ENCODE peak calls at places on chromosome 2, in seven cellular contexts. One of them, this sample, is unnamed.

GRCh38 chr2:133504566-133505505 is 63.4 kb downstream of the NCKAP5 start:
- DNase-seq in breast epithelium: peak; percentile 56
- DNase-seq in heart left ventricle: peak; percentile 45
- DNase-seq in HepG2: no peak
- DNase-seq in adrenal gland: peak; percentile 12
- DNase-seq in ovary: peak; percentile 49
- DNase-seq in body of pancreas: peak; percentile 58
- DNase-seq in this sample: no peak

GRCh38 chr2:165390875-165391274 is 78.6 kb upstream of the CSRNP3 start:
- DNase-seq in breast epithelium: no peak
- DNase-seq in heart left ventricle: no peak
- DNase-seq in ovary: no peak
- DNase-seq in adrenal gland: no peak
- DNase-seq in HepG2: no peak
- DNase-seq in body of pancreas: no peak
- DNase-seq in this sample: no peak

GRCh38 chr2:224127871-224128501 is 88.9 kb upstream of the SERPINE2 start:
- DNase-seq in body of pancreas: peak; percentile 22
- DNase-seq in breast epithelium: no peak
- DNase-seq in adrenal gland: no peak
- DNase-seq in HepG2: no peak
- DNase-seq in heart left ventricle: no peak
- DNase-seq in ovary: peak; percentile 26
- DNase-seq in this sample: no peak

GRCh38 chr2:231666171-231667095 is 41.9 kb upstream of the PTMA start:
- DNase-seq in adrenal gland: peak; percentile 78
- DNase-seq in ovary: peak; percentile 91
- DNase-seq in body of pancreas: peak; percentile 98
- DNase-seq in HepG2: peak; percentile 83
- DNase-seq in breast epithelium: peak; percentile 89
- DNase-seq in heart left ventricle: peak; percentile 95
- DNase-seq in this sample: peak; percentile 90

GRCh38 chr2:68774569-68775271 is 40.1 kb downstream of the ARHGAP25 start:
- DNase-seq in heart left ventricle: peak; percentile 79
- DNase-seq in breast epithelium: peak; percentile 43
- DNase-seq in body of pancreas: peak; percentile 68
- DNase-seq in ovary: peak; percentile 48
- DNase-seq in adrenal gland: peak; percentile 50
- DNase-seq in HepG2: no peak
- DNase-seq in this sample: peak; percentile 92

GRCh38 chr2:236257575-236257974 is 6.6 kb downstream of the ASB18 start:
- DNase-seq in HepG2: no peak
- DNase-seq in heart left ventricle: no peak
- DNase-seq in breast epithelium: no peak
- DNase-seq in ovary: no peak
- DNase-seq in adrenal gland: no peak
- DNase-seq in body of pancreas: no peak
- DNase-seq in this sample: no peak

GRCh38 chr2:128446049-128446811 is 127.6 kb upstream of the HS6ST1 start:
- DNase-seq in body of pancreas: no peak
- DNase-seq in adrenal gland: no peak
- DNase-seq in ovary: peak; percentile 3
- DNase-seq in HepG2: no peak
- DNase-seq in breast epithelium: peak; percentile 13
- DNase-seq in heart left ventricle: peak; percentile 9
- DNase-seq in this sample: no peak

GRCh38 chr2:1826188-1826905 is 82.0 kb upstream of the PXDN start:
- DNase-seq in HepG2: no peak
- DNase-seq in adrenal gland: no peak
- DNase-seq in body of pancreas: no peak
- DNase-seq in ovary: no peak
- DNase-seq in heart left ventricle: no peak
- DNase-seq in breast epithelium: no peak
- DNase-seq in this sample: no peak

GRCh38 chr2:64275174-64275466 is 130.9 kb upstream of the PELI1 start:
- DNase-seq in heart left ventricle: no peak
- DNase-seq in ovary: no peak
- DNase-seq in body of pancreas: no peak
- DNase-seq in HepG2: no peak
- DNase-seq in breast epithelium: no peak
- DNase-seq in adrenal gland: no peak
- DNase-seq in this sample: no peak

GRCh38 chr2:106540886-106541285 is 53.7 kb downstream of the CD8B2 start:
- DNase-seq in ovary: no peak
- DNase-seq in body of pancreas: no peak
- DNase-seq in adrenal gland: no peak
- DNase-seq in HepG2: no peak
- DNase-seq in heart left ventricle: no peak
- DNase-seq in breast epithelium: no peak
- DNase-seq in this sample: no peak

GRCh38 chr2:222309361-222309760 is 10.6 kb upstream of the PAX3 start:
- DNase-seq in breast epithelium: no peak
- DNase-seq in ovary: no peak
- DNase-seq in heart left ventricle: no peak
- DNase-seq in body of pancreas: no peak
- DNase-seq in HepG2: no peak
- DNase-seq in adrenal gland: no peak
- DNase-seq in this sample: no peak

GRCh38 chr2:224221455-224221913 is 180.4 kb downstream of the FAM124B start:
- DNase-seq in breast epithelium: peak; percentile 28
- DNase-seq in ovary: no peak
- DNase-seq in HepG2: no peak
- DNase-seq in heart left ventricle: no peak
- DNase-seq in adrenal gland: no peak
- DNase-seq in body of pancreas: no peak
- DNase-seq in this sample: no peak

GRCh38 chr2:21658907-21659306 is 535.1 kb downstream of the TDRD15 start:
- DNase-seq in breast epithelium: no peak
- DNase-seq in ovary: no peak
- DNase-seq in adrenal gland: no peak
- DNase-seq in heart left ventricle: no peak
- DNase-seq in body of pancreas: no peak
- DNase-seq in HepG2: no peak
- DNase-seq in this sample: no peak

GRCh38 chr2:30293303-30293912 is 62.1 kb downstream of the LBH start:
- DNase-seq in heart left ventricle: peak; percentile 27
- DNase-seq in HepG2: no peak
- DNase-seq in body of pancreas: peak; percentile 13
- DNase-seq in breast epithelium: no peak
- DNase-seq in ovary: no peak
- DNase-seq in adrenal gland: no peak
- DNase-seq in this sample: no peak

GRCh38 chr2:39127973-39128372 is 7.1 kb upstream of the SOS1 start:
- DNase-seq in heart left ventricle: no peak
- DNase-seq in adrenal gland: no peak
- DNase-seq in HepG2: no peak
- DNase-seq in body of pancreas: no peak
- DNase-seq in ovary: no peak
- DNase-seq in breast epithelium: no peak
- DNase-seq in this sample: no peak

GRCh38 chr2:97743913-97744312 is 30.5 kb downstream of the ZAP70 start:
- DNase-seq in ovary: no peak
- DNase-seq in body of pancreas: no peak
- DNase-seq in breast epithelium: no peak
- DNase-seq in HepG2: peak; percentile 55
- DNase-seq in adrenal gland: no peak
- DNase-seq in heart left ventricle: no peak
- DNase-seq in this sample: peak; percentile 27

GRCh38 chr2:96839288-96839874 is 4.4 kb downstream of the ANKRD23 start:
- DNase-seq in body of pancreas: peak; percentile 55
- DNase-seq in adrenal gland: no peak
- DNase-seq in ovary: peak; percentile 28
- DNase-seq in heart left ventricle: peak; percentile 53
- DNase-seq in breast epithelium: peak; percentile 55
- DNase-seq in HepG2: no peak
- DNase-seq in this sample: peak; percentile 79

GRCh38 chr2:111091811-111092211 is 28.9 kb upstream of the BCL2L11 start:
- DNase-seq in adrenal gland: no peak
- DNase-seq in heart left ventricle: no peak
- DNase-seq in HepG2: no peak
- DNase-seq in body of pancreas: no peak
- DNase-seq in breast epithelium: no peak
- DNase-seq in ovary: no peak
- DNase-seq in this sample: no peak

GRCh38 chr2:37427241-37427640 is 82.8 kb downstream of the QPCT start:
- DNase-seq in adrenal gland: no peak
- DNase-seq in HepG2: no peak
- DNase-seq in ovary: no peak
- DNase-seq in heart left ventricle: no peak
- DNase-seq in breast epithelium: no peak
- DNase-seq in body of pancreas: no peak
- DNase-seq in this sample: no peak
- TF ChIP-seq POLR2A in adrenal gland: no peak
- TF ChIP-seq POLR2A in HepG2: no peak
- TF ChIP-seq POLR2A in ovary: no peak
- TF ChIP-seq POLR2A in heart left ventricle: no peak
- TF ChIP-seq POLR2A in breast epithelium: no peak
- TF ChIP-seq POLR2A in body of pancreas: no peak
- TF ChIP-seq POLR2A in this sample: no peak

DNA sequence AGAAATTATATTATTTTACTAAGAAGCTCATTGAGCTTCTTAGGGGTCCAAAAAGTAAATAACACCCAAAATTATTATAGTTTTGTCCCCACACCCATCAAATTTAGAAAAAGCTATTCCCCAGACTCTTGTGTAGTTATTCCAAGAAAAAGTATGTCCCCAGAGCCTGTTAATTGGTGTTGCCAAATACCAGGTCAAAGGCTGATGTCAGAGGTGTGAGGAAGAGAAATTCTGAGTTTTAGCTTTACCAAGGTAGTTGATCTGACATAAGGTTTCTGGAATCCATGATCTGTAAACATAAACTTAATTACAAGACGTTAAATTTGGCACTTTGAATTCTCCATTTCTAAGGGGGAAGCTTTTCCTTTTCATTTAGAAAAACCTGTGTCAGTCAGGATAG is 29.3 kb upstream of the PSME4 start:
- DNase-seq in body of pancreas: no peak
- DNase-seq in HepG2: no peak
- DNase-seq in adrenal gland: no peak
- DNase-seq in heart left ventricle: no peak
- DNase-seq in breast epithelium: no peak
- DNase-seq in ovary: no peak
- DNase-seq in this sample: no peak
- H3K27ac ChIP-seq in body of pancreas: peak overlapping the region; percentile 8
- H3K27ac ChIP-seq in HepG2: no peak overlapping the region
- H3K27ac ChIP-seq in adrenal gland: no peak overlapping the region
- H3K27ac ChIP-seq in heart left ventricle: no peak overlapping the region
- H3K27ac ChIP-seq in breast epithelium: no peak overlapping the region
- H3K27ac ChIP-seq in ovary: no peak overlapping the region
- H3K27ac ChIP-seq in this sample: no peak overlapping the region

GRCh38 chr2:197782121-197782520 is 3.0 kb downstream of the BOLL start:
- DNase-seq in ovary: no peak
- DNase-seq in heart left ventricle: no peak
- DNase-seq in body of pancreas: no peak
- DNase-seq in adrenal gland: no peak
- DNase-seq in breast epithelium: no peak
- DNase-seq in HepG2: no peak
- DNase-seq in this sample: no peak

GRCh38 chr2:197777823-197778407 is 7.2 kb downstream of the BOLL start:
- DNase-seq in body of pancreas: no peak
- DNase-seq in heart left ventricle: no peak
- DNase-seq in HepG2: peak; percentile 28
- DNase-seq in ovary: no peak
- DNase-seq in adrenal gland: no peak
- DNase-seq in breast epithelium: no peak
- DNase-seq in this sample: no peak

GRCh38 chr2:197784956-197785941 is at the start of gene BOLL:
- DNase-seq in ovary: no peak
- DNase-seq in heart left ventricle: no peak
- DNase-seq in body of pancreas: no peak
- DNase-seq in breast epithelium: no peak
- DNase-seq in adrenal gland: no peak
- DNase-seq in HepG2: no peak
- DNase-seq in this sample: no peak

GRCh38 chr2:197779261-197779660 is 5.9 kb downstream of the BOLL start:
- DNase-seq in ovary: no peak
- DNase-seq in adrenal gland: no peak
- DNase-seq in HepG2: no peak
- DNase-seq in body of pancreas: no peak
- DNase-seq in heart left ventricle: no peak
- DNase-seq in breast epithelium: no peak
- DNase-seq in this sample: no peak
- TF ChIP-seq POLR2A in ovary: no peak
- TF ChIP-seq POLR2A in adrenal gland: no peak
- TF ChIP-seq POLR2A in HepG2: no peak
- TF ChIP-seq POLR2A in body of pancreas: no peak
- TF ChIP-seq POLR2A in heart left ventricle: no peak
- TF ChIP-seq POLR2A in breast epithelium: no peak
- TF ChIP-seq POLR2A in this sample: no peak

GRCh38 chr2:11749646-11750349 is 3.4 kb downstream of the LPIN1 start:
- DNase-seq in HepG2: no peak
- DNase-seq in body of pancreas: no peak
- DNase-seq in ovary: peak; percentile 64
- DNase-seq in heart left ventricle: no peak
- DNase-seq in breast epithelium: no peak
- DNase-seq in adrenal gland: no peak
- DNase-seq in this sample: no peak
- H3K27ac ChIP-seq in HepG2: no peak overlapping the region
- H3K27ac ChIP-seq in body of pancreas: no peak overlapping the region
- H3K27ac ChIP-seq in ovary: peak overlapping the region; percentile 40
- H3K27ac ChIP-seq in heart left ventricle: no peak overlapping the region
- H3K27ac ChIP-seq in breast epithelium: peak overlapping the region; percentile 86
- H3K27ac ChIP-seq in adrenal gland: peak overlapping the region; percentile 54
- H3K27ac ChIP-seq in this sample: peak overlapping the region; percentile 24

DNA sequence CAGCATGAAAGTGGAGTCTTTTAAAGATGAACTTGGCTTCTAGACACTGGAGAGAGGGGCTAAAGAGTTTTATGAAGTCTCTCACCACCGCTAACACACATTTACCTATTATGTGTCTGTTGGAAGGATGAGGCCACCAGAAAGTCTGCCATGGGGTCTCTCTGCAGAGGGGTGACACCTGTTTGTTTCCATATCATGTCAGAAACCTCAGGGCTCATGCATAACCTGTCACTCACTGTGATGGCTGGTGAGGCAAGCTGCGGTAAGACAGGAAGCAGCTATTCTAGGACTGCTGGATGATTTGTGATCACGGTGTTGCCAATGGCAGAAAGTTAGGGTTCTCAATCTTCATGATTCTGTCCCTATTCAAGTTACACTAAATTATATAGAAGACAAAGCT is 60.8 kb upstream of the DNMT3A start:
- DNase-seq in body of pancreas: no peak
- DNase-seq in ovary: no peak
- DNase-seq in HepG2: no peak
- DNase-seq in heart left ventricle: no peak
- DNase-seq in breast epithelium: no peak
- DNase-seq in adrenal gland: no peak
- DNase-seq in this sample: no peak
- TF ChIP-seq POLR2A in body of pancreas: no peak
- TF ChIP-seq POLR2A in ovary: no peak
- TF ChIP-seq POLR2A in HepG2: no peak
- TF ChIP-seq POLR2A in heart left ventricle: no peak
- TF ChIP-seq POLR2A in breast epithelium: no peak
- TF ChIP-seq POLR2A in adrenal gland: no peak
- TF ChIP-seq POLR2A in this sample: no peak

This sample was measured in upper lobe of left lung.